ENCODE peak calls at places on chromosomes 13 and 19, in seven cellular contexts. L, W, Y, N, P, K and D are unnamed samples.

GRCh38 chr19:14181906-14182305 is 24.1 kb downstream of the ADGRL1 start:
- DNase-seq in N (no peak), K (no peak), L (no peak), W (no peak), Y (no peak), P (no peak), D (no peak)

GRCh38 chr13:32852568-32852967 is 163.7 kb upstream of the KL start:
- DNase-seq in W (no peak), Y (no peak), N (no peak), L (peak; percentile 33), K (no peak), P (no peak), D (no peak)

GRCh38 chr19:51274037-51274370 is 23.1 kb downstream of the SIGLECL1 start:
- DNase-seq in Y (no peak), K (no peak), W (no peak), P (no peak), N (no peak), L (no peak), D (no peak)

GRCh38 chr19:7366701-7367420 is 18.1 kb downstream of the ARHGEF18 start:
- DNase-seq in N (no peak), L (peak; percentile 46), Y (peak; percentile 23), K (no peak), W (no peak), P (no peak), D (peak; percentile 68)

GRCh38 chr19:28746486-28746885 is 466.5 kb downstream of the UQCRFS1 start:
- DNase-seq in Y (no peak), K (no peak), N (no peak), L (no peak), W (no peak), P (no peak), D (no peak)

GRCh38 chr19:36215276-36216171 is 618 bp downstream of the ZNF146 start:
- DNase-seq in L (peak; percentile 70), K (no peak), P (peak; percentile 51), N (no peak), Y (no peak), W (no peak), D (no peak)

GRCh38 chr13:113117956-113118327 is 4.7 kb upstream of the F10 start:
- DNase-seq in W (no peak), P (no peak), Y (no peak), L (no peak), N (no peak), K (no peak), D (peak; percentile 40)

GRCh38 chr19:2051771-2052704 is 994 bp upstream of the MKNK2 start:
- DNase-seq in K (peak; percentile 74), L (no peak), Y (no peak), W (no peak), N (no peak), P (peak; percentile 22), D (no peak)

GRCh38 chr13:75861786-75862185 is 225.7 kb downstream of the LMO7 start:
- DNase-seq in Y (no peak), N (no peak), P (no peak), L (peak; percentile 69), W (no peak), K (no peak), D (no peak)

GRCh38 chr13:24039621-24040475 is 120.7 kb upstream of the SPATA13 start:
- DNase-seq in W (no peak), N (no peak), Y (no peak), P (no peak), K (no peak), L (no peak), D (peak; percentile 40)

GRCh38 chr13:43316997-43317396 is 293.6 kb downstream of the DNAJC15 start:
- DNase-seq in L (peak; percentile 72), K (no peak), W (peak; percentile 49), N (no peak), P (peak; percentile 65), Y (no peak), D (no peak)

GRCh38 chr19:51746731-51747130 is 4.9 kb downstream of the FPR1 start:
- DNase-seq in W (no peak), P (no peak), N (no peak), L (no peak), K (no peak), Y (no peak), D (no peak)

GRCh38 chr19:13615890-13616289 is 109.6 kb upstream of the CACNA1A start:
- DNase-seq in Y (no peak), W (no peak), P (no peak), N (no peak), L (no peak), K (no peak), D (no peak)

GRCh38 chr19:48921721-48922500 is 11.6 kb upstream of the DHDH start:
- DNase-seq in L (no peak), N (no peak), Y (no peak), P (no peak), W (no peak), K (no peak), D (no peak)

GRCh38 chr13:91546865-91547264 is 148.4 kb downstream of the GPC5 start:
- DNase-seq in Y (no peak), W (no peak), K (no peak), P (no peak), N (no peak), L (peak; percentile 1), D (no peak)

GRCh38 chr13:38686635-38687245 is at the start of gene FREM2:
- DNase-seq in L (peak; percentile 26), Y (no peak), P (peak; percentile 88), N (no peak), W (no peak), K (no peak), D (peak; percentile 97)

GRCh38 chr13:60158321-60158801 is 5.4 kb downstream of the DIAPH3 start:
- DNase-seq in N (no peak), Y (no peak), K (no peak), W (no peak), P (no peak), L (no peak), D (no peak)

GRCh38 chr19:47239152-47239551 is 8.2 kb upstream of the BBC3 start:
- DNase-seq in K (no peak), Y (no peak), N (no peak), W (no peak), P (no peak), L (no peak), D (no peak)

GRCh38 chr19:45955905-45956608 is 17.6 kb downstream of the NOVA2 start:
- DNase-seq in Y (no peak), L (peak; percentile 14), K (no peak), N (no peak), P (no peak), W (no peak), D (peak; percentile 92)

GRCh38 chr13:39047560-39047959 is 9.3 kb downstream of the NHLRC3 start:
- DNase-seq in L (peak; percentile 18), K (no peak), Y (no peak), W (no peak), N (no peak), P (peak; percentile 36), D (peak; percentile 83)

GRCh38 chr19:803686-804418 is 6.6 kb downstream of the PTBP1 start:
- DNase-seq in K (no peak), L (no peak), N (no peak), Y (no peak), W (no peak), P (no peak), D (no peak)

GRCh38 chr13:28710161-28710560 is 8.6 kb downstream of the SLC46A3 start:
- DNase-seq in Y (no peak), K (no peak), W (no peak), P (no peak), N (no peak), L (no peak), D (no peak)

GRCh38 chr13:34567558-34567957 is 374.5 kb upstream of the NBEA start:
- DNase-seq in P (peak; percentile 12), Y (no peak), K (no peak), L (no peak), N (no peak), W (no peak), D (no peak)

GRCh38 chr13:51125495-51126226 is 14.6 kb upstream of the C13orf42 start:
- DNase-seq in K (no peak), Y (peak; percentile 48), W (peak; percentile 46), N (no peak), P (peak; percentile 77), L (peak; percentile 66), D (no peak)

GRCh38 chr13:101751488-101751887 is 299.0 kb downstream of the ITGBL1 start:
- DNase-seq in Y (no peak), L (peak; percentile 98), P (peak; percentile 52), W (peak; percentile 90), K (no peak), N (no peak), D (peak; percentile 80)

GRCh38 chr13:40109324-40109958 is 454.0 kb downstream of the COG6 start:
- DNase-seq in L (peak; percentile 99), K (no peak), Y (no peak), P (peak; percentile 34), W (peak; percentile 89), N (no peak), D (peak; percentile 52)

GRCh38 chr19:56217039-56217949 is 15.2 kb downstream of the ZSCAN5C start:
- DNase-seq in K (no peak), W (no peak), Y (no peak), L (peak; percentile 41), N (no peak), P (peak; percentile 14), D (peak; percentile 77)

GRCh38 chr13:109101550-109102144 is 472.2 kb downstream of the MYO16 start:
- DNase-seq in K (no peak), L (no peak), P (no peak), W (no peak), Y (no peak), N (no peak), D (no peak)

GRCh38 chr19:12974301-12975220 is 5.2 kb downstream of the DAND5 start:
- DNase-seq in L (no peak), P (no peak), K (no peak), Y (no peak), N (no peak), W (no peak), D (no peak)

GRCh38 chr19:45515807-45516401 is 8.6 kb downstream of the VASP start:
- DNase-seq in K (no peak), N (no peak), P (no peak), Y (no peak), L (no peak), W (no peak), D (no peak)